ENCODE peak calls at places on chromosomes 3 and 15, in five cellular contexts. B is BJ, M is endothelial cell, Z is heart left ventricle, C is heart right ventricle. P is an unnamed sample.
A peak's percentile ranks its signal among the peaks of the same experiment; 100 is the strongest.

GRCh38 chr15:68494573-68495105 is 62.7 kb upstream of the ITGA11 start:
- DNase-seq in B (no peak), M (no peak), Z (no peak), C (no peak), P (no peak)

GRCh38 chr3:31705726-31706125 is 173.0 kb downstream of the STT3B start:
- DNase-seq in B (no peak), M (no peak), Z (no peak), C (no peak), P (no peak)

GRCh38 chr3:69318410-69318809 is 67.5 kb downstream of the FRMD4B start:
- DNase-seq in B (no peak), M (no peak), Z (no peak), C (no peak), P (no peak)

GRCh38 chr15:90037510-90037860 is 36.4 kb downstream of the ZNF710 start:
- DNase-seq in B (no peak), M (no peak), Z (no peak), C (no peak), P (no peak)

GRCh38 chr3:37628711-37629301 is 232.9 kb upstream of the CTDSPL start:
- DNase-seq in B (peak; percentile 36), M (no peak), Z (no peak), C (no peak), P (no peak)

GRCh38 chr15:44261007-44261706 is 27.4 kb upstream of the GOLM2 start:
- DNase-seq in B (no peak), M (peak; percentile 10), Z (no peak), C (no peak), P (no peak)

GRCh38 chr15:69578792-69579587 is 126.4 kb downstream of the RPLP1 start:
- DNase-seq in B (no peak), M (no peak), Z (no peak), C (no peak), P (no peak)

GRCh38 chr3:128647307-128647706 is 3.3 kb downstream of the RPN1 start:
- DNase-seq in B (no peak), M (no peak), Z (no peak), C (no peak), P (no peak)

GRCh38 chr3:173733029-173733652 is 335.6 kb downstream of the NLGN1 start:
- DNase-seq in B (no peak), M (no peak), Z (no peak), C (no peak), P (no peak)

GRCh38 chr15:99635145-99635544 is 69.4 kb downstream of the MEF2A start:
- DNase-seq in B (no peak), M (no peak), Z (no peak), C (no peak), P (no peak)

GRCh38 chr3:120331071-120331470 is 18.1 kb downstream of the LRRC58 start:
- DNase-seq in B (no peak), M (no peak), Z (no peak), C (no peak), P (no peak)

GRCh38 chr3:175988401-175988800 is 1129.3 kb downstream of the NAALADL2 start:
- DNase-seq in B (peak; percentile 37), M (no peak), Z (no peak), C (no peak), P (no peak)

GRCh38 chr3:177196473-177197040 is 725 bp downstream of the TBL1XR1 start:
- DNase-seq in B (no peak), M (peak; percentile 52), Z (no peak), C (peak; percentile 37), P (peak; percentile 79)

GRCh38 chr15:46266691-46267090 is 631.9 kb downstream of the SQOR start:
- DNase-seq in B (no peak), M (no peak), Z (no peak), C (no peak), P (no peak)

GRCh38 chr3:17927036-17927435 is 184.6 kb upstream of the TBC1D5 start:
- DNase-seq in B (no peak), M (no peak), Z (no peak), C (no peak), P (no peak)

GRCh38 chr15:40618023-40618422 is 24.0 kb downstream of the KNL1 start:
- DNase-seq in B (no peak), M (no peak), Z (no peak), C (no peak), P (no peak)

GRCh38 chr3:43537206-43537605 is 84.6 kb downstream of the ANO10 start:
- DNase-seq in B (no peak), M (no peak), Z (no peak), C (no peak), P (no peak)

GRCh38 chr3:52221563-52222318 is 3.7 kb downstream of the TLR9 start:
- DNase-seq in B (no peak), M (no peak), Z (peak; percentile 25), C (peak; percentile 18), P (peak; percentile 75)

GRCh38 chr3:44359146-44359751 is 20.7 kb downstream of the TCAIM start:
- DNase-seq in B (no peak), M (no peak), Z (no peak), C (no peak), P (no peak)

GRCh38 chr15:93288718-93289117 is 199.7 kb upstream of the RGMA start:
- DNase-seq in B (no peak), M (no peak), Z (no peak), C (no peak), P (no peak)

GRCh38 chr15:70111203-70112017 is 13.7 kb upstream of the TLE3 start:
- DNase-seq in B (no peak), M (peak; percentile 73), Z (peak; percentile 82), C (peak; percentile 90), P (no peak)

GRCh38 chr3:52973806-52974205 is 72.1 kb downstream of the SFMBT1 start:
- DNase-seq in B (no peak), M (no peak), Z (no peak), C (no peak), P (no peak)

GRCh38 chr3:171862993-171863521 is 19.9 kb downstream of the TMEM212 start:
- DNase-seq in B (peak; percentile 39), M (no peak), Z (no peak), C (no peak), P (no peak)

GRCh38 chr3:108089544-108089943 is 1.3 kb downstream of the CD47 start:
- DNase-seq in B (no peak), M (no peak), Z (no peak), C (no peak), P (no peak)

GRCh38 chr3:184582583-184582982 is 21.0 kb downstream of the EPHB3 start:
- DNase-seq in B (no peak), M (no peak), Z (peak; percentile 69), C (peak; percentile 70), P (no peak)

GRCh38 chr3:105916767-105917166 is 48.0 kb upstream of the CBLB start:
- DNase-seq in B (no peak), M (no peak), Z (no peak), C (no peak), P (no peak)

GRCh38 chr15:57726411-57726810 is 19.9 kb downstream of the POLR2M start:
- DNase-seq in B (no peak), M (no peak), Z (no peak), C (no peak), P (no peak)

GRCh38 chr3:44330444-44330843 is 8.1 kb upstream of the TCAIM start:
- DNase-seq in B (no peak), M (no peak), Z (no peak), C (no peak), P (no peak)

GRCh38 chr3:108603689-108604088 is 14.2 kb downstream of the DZIP3 start:
- DNase-seq in B (no peak), M (no peak), Z (no peak), C (no peak), P (no peak)

GRCh38 chr15:25790003-25790660 is 73.0 kb downstream of the ATP10A start:
- DNase-seq in B (peak; percentile 75), M (no peak), Z (peak; percentile 45), C (peak; percentile 54), P (peak; percentile 80)
- TF ChIP-seq CTCF in B (no peak), M (no peak), Z (no peak), C (no peak), P (no peak)

DNA sequence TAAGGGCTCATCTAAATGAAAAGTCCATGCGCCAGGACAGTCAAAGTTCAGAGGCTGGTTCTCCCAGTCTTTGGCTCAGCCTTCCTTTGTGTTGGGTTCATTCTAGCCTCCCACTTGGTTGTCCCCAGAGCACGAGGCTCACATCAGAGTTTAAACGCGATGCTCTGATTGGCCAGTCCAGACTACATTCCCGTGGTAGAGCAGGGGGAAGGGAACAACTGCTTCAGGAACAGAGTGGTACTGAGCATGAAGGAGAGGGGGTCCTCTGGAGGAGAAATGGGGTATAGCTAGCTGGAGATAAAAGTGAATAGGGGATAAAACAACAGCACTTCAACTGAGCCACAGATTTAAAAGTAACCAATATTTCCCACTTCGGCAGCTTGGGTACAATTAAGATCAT is 32.2 kb downstream of the ANAPC13 start:
- DNase-seq in B (no peak), M (no peak), Z (no peak), C (no peak), P (no peak)
- TF ChIP-seq CTCF in B (no peak), M (no peak), Z (no peak), C (peak; percentile 10), P (no peak)

DNA sequence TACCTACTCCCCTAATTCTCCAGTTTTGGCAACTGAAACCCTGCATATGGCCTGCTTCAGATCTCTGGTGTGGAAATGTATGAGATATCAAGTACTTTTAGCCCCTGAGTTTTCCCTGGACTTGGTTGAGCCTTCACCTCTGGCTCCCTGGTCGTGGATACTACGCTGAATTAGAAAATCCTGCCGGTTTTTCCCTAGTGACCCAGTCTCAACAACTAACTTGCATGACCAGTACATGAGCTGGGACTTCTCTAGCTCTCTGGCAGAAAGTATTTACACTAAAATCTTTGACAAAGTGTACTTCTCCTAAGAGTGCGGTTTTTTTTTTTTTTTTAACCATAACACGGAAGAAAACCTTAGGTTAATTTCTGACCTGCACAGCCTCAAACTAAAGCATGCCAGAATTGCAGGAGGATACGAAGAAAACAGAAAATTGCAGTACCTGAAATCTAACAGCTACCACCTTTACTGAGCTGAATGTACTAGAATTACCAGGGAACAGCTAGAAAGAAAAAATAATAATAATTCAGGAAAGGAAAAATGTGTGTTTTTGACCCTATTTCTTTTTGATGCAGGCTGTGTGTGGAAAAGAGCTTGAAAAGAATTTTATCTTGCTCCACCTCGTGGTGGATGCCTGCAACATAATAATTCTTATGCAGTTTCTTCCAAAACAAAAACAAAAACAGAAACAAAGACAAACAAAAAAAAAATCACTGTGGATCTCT is 165.6 kb downstream of the GMNC start:
- DNase-seq in B (no peak), M (peak; percentile 13), Z (no peak), C (no peak), P (peak; percentile 7)
- TF ChIP-seq CTCF in B (peak; percentile 57), M (peak; percentile 48), Z (peak; percentile 67), C (peak; percentile 62), P (peak; percentile 64)

DNA sequence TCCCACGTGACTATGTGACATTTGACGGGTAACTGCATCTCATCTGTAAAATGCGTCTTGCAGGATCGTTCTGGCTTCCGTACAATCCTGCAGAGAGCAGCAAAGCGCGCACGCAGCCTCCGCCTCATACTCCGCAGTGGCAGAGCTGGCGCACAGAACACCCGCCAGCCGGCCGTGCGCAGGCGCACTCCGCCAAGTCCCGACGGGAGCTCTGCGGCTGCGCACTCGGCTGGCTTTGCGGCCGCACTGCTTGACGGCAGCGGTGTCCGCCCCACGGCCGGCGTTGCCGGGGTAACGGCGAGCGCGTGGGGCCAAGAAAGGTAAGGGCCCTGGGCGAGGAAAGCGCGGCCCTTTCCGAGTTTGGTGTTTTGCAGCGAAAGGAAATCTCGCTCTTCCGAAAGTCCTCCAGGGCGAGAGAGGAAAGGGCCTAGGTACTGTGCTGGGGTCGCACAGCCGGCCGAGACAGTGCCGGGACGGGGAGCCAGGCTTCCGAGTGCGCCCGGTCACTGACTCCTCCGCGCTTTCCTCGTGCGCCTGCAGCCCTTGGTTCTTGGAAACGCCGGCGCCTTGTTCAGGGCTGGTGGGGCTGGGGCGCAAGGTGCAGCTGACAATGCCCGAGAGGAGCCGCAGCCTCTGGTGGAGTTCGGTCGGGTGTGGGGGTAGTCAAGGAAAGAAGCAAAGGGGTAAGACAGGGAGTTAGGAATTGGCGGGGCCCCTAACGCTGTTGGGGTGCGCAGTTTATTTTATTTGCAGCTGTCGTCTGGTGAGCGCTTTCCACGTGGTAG is at the start of gene TSEN2:
- DNase-seq in B (no peak), M (peak; percentile 98), Z (peak; percentile 92), C (peak; percentile 89), P (peak; percentile 95)
- TF ChIP-seq CTCF in B (peak; percentile 41), M (no peak), Z (peak; percentile 39), C (peak; percentile 34), P (no peak)

P was measured in activated CD8-positive, alpha-beta T cell treated with anti-CD3 and anti-CD28 coated beads for 36 hours.